ENCODE peak calls at places on chromosome 1, in six cellular contexts. Q is effector CD4-positive, alpha-beta T cell; K is fibroblast of lung; U is CD8-positive, alpha-beta T cell; A is activated naive CD8-positive, alpha-beta T cell treated with anti-CD3 and anti-CD28 coated beads, Interleukin-2, amount 10 ng/mL, durations not matched to agents 7 days and 5 days; R is GM06990. D is an unnamed sample.

GRCh38 chr1:24555591-24556413 is at the start of gene NCMAP:
- DNase-seq in Q (peak), K (no peak), U (peak), A (peak), R (no peak), D (peak)

GRCh38 chr1:14980801-14981200 is 172.7 kb upstream of the TMEM51 start:
- DNase-seq in Q (no peak), K (peak), U (no peak), A (no peak), R (no peak), D (peak)

GRCh38 chr1:159843459-159843858 is 16.8 kb downstream of the SLAMF8 start:
- DNase-seq in Q (no peak), K (no peak), U (no peak), A (no peak), R (no peak), D (no peak)

GRCh38 chr1:158055854-158056253 is 62.4 kb downstream of the KIRREL1 start:
- DNase-seq in Q (no peak), K (no peak), U (no peak), A (no peak), R (no peak), D (no peak)

GRCh38 chr1:90561926-90562325 is 155.2 kb downstream of the BARHL2 start:
- DNase-seq in Q (no peak), K (no peak), U (no peak), A (no peak), R (no peak), D (no peak)

GRCh38 chr1:214224605-214225354 is 56.2 kb upstream of the SMYD2 start:
- DNase-seq in Q (no peak), K (peak), U (no peak), A (no peak), R (no peak), D (peak)

GRCh38 chr1:15139654-15140350 is 13.7 kb upstream of the TMEM51 start:
- DNase-seq in Q (no peak), K (no peak), U (no peak), A (no peak), R (no peak), D (peak)

GRCh38 chr1:245939756-245940345 is 567.2 kb downstream of the SMYD3 start:
- DNase-seq in Q (no peak), K (no peak), U (no peak), A (no peak), R (no peak), D (peak)

GRCh38 chr1:54407201-54407956 is 1.2 kb upstream of the SSBP3 start:
- DNase-seq in Q (peak), K (peak), U (peak), A (peak), R (peak), D (peak)

D was measured in neural progenitor cell.